ENCODE peak calls at places on chromosome 13, in seven cellular contexts. K is right cardiac atrium, G is iPS DF 6.9, X is left ventricle myocardium inferior, L is adrenal gland, D is H9, Q is HCT116. P is an unnamed sample. For H3K4me1, the result is how much of the 10 kb centered on the place peaks cover.

GRCh38 chr13:57611956-57612355 is 19.6 kb upstream of the PCDH17 start:
- DNase-seq in K (no peak), G (no peak), X (no peak), L (no peak), D (no peak), Q (no peak), P (no peak)

GRCh38 chr13:56975647-56976046 is 165.1 kb upstream of the PRR20A start:
- DNase-seq in K (no peak), G (no peak), X (no peak), L (no peak), D (peak), Q (no peak), P (no peak)

GRCh38 chr13:28423010-28423409 is 71.9 kb downstream of the FLT1 start:
- DNase-seq in K (peak), G (no peak), X (peak), L (peak), D (no peak), Q (no peak), P (no peak)

GRCh38 chr13:96093296-96094006 is 3.5 kb downstream of the HS6ST3 start:
- DNase-seq in K (no peak), G (no peak), X (no peak), L (no peak), D (no peak), Q (no peak), P (no peak)

GRCh38 chr13:21556051-21556450 is 47.9 kb downstream of the MICU2 start:
- DNase-seq in K (no peak), G (no peak), X (no peak), L (no peak), D (no peak), Q (no peak), P (peak)

GRCh38 chr13:99614465-99614885 is 113.2 kb downstream of the TM9SF2 start:
- DNase-seq in K (no peak), G (no peak), X (no peak), L (no peak), D (peak), Q (no peak), P (no peak)

GRCh38 chr13:61286148-61286745 is 129.4 kb downstream of the PCDH20 start:
- DNase-seq in K (no peak), G (peak), X (no peak), L (no peak), D (peak), Q (peak), P (no peak)

GRCh38 chr13:91557328-91557727 is 158.9 kb downstream of the GPC5 start:
- DNase-seq in K (no peak), G (no peak), X (no peak), L (no peak), D (no peak), Q (no peak), P (no peak)

GRCh38 chr13:31908696-31909386 is 122.7 kb upstream of the FRY start:
- DNase-seq in K (no peak), G (no peak), X (no peak), L (no peak), D (no peak), Q (no peak), P (no peak)

GRCh38 chr13:109976206-109976997 is 190.0 kb upstream of the IRS2 start:
- DNase-seq in K (peak), G (no peak), X (no peak), L (no peak), D (no peak), Q (no peak), P (no peak)

GRCh38 chr13:89609318-89609717 is 1738.2 kb upstream of the MIR17HG start:
- DNase-seq in K (no peak), G (no peak), X (no peak), L (no peak), D (no peak), Q (no peak), P (no peak)

GRCh38 chr13:31951215-31951678 is 80.3 kb upstream of the FRY start:
- DNase-seq in K (peak), G (no peak), X (peak), L (peak), D (no peak), Q (no peak), P (peak)

GRCh38 chr13:50845211-50845610 is 1.7 kb upstream of the DLEU7 start:
- DNase-seq in K (no peak), G (no peak), X (no peak), L (no peak), D (no peak), Q (no peak), P (no peak)

GRCh38 chr13:60334310-60334709 is 62.7 kb upstream of the TDRD3 start:
- DNase-seq in K (no peak), G (no peak), X (no peak), L (no peak), D (no peak), Q (no peak), P (no peak)

GRCh38 chr13:42333613-42334328 is 61.8 kb downstream of the AKAP11 start:
- DNase-seq in K (no peak), G (peak), X (no peak), L (no peak), D (peak), Q (no peak), P (peak)

GRCh38 chr13:99371956-99372355 is 64.8 kb upstream of the GPR183 start:
- DNase-seq in K (no peak), G (no peak), X (no peak), L (no peak), D (no peak), Q (no peak), P (no peak)

GRCh38 chr13:113083402-113084061 is 22.1 kb upstream of the F7 start:
- DNase-seq in K (peak), G (no peak), X (peak), L (no peak), D (no peak), Q (peak), P (peak)

GRCh38 chr13:23642110-23642509 is 71.9 kb downstream of the TNFRSF19 start:
- DNase-seq in K (no peak), G (no peak), X (no peak), L (no peak), D (no peak), Q (no peak), P (no peak)

GRCh38 chr13:105231579-105231978 is 1303.9 kb downstream of the EFNB2 start:
- DNase-seq in K (no peak), G (no peak), X (no peak), L (no peak), D (no peak), Q (no peak), P (no peak)

GRCh38 chr13:26584713-26585112 is 27.2 kb downstream of the WASF3 start:
- DNase-seq in K (no peak), G (no peak), X (no peak), L (peak), D (no peak), Q (no peak), P (peak)
- H3K4me1 ChIP-seq in K (under half), G (under half), X (under half), L (under half), D (under half), Q (under half), P (under half)

DNA sequence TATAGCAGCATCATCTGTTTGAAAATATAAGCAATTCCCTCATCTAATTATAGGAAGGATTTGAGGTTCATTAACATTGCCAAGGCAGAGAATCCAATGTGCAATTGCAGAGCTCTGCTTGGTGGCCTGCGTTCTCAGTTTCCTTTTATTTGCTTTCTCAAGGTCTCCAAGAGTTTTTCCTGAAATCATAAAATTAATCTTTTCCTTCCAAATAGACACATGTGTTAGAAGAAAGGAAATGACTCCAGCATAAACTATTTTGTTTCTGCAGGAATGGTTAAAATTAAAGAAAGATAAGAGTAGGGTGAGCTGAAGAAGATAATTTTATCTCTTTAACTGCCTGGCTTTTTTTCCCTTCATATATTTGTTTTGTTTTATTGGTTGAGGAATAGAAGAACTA is 241.8 kb downstream of the DACH1 start:
- DNase-seq in K (no peak), G (no peak), X (no peak), L (no peak), D (no peak), Q (no peak), P (peak)
- H3K27ac ChIP-seq in K (no peak), G (no peak), X (peak), L (no peak), D (no peak), Q (no peak), P (no peak)

GRCh38 chr13:82002693-82003092 is 1661.8 kb upstream of the SPRY2 start:
- DNase-seq in K (no peak), G (no peak), X (no peak), L (no peak), D (no peak), Q (no peak), P (no peak)
- H3K4me1 ChIP-seq in K (under half), G (under half), X (under half), L (under half), D (under half), Q (under half), P (under half)

DNA sequence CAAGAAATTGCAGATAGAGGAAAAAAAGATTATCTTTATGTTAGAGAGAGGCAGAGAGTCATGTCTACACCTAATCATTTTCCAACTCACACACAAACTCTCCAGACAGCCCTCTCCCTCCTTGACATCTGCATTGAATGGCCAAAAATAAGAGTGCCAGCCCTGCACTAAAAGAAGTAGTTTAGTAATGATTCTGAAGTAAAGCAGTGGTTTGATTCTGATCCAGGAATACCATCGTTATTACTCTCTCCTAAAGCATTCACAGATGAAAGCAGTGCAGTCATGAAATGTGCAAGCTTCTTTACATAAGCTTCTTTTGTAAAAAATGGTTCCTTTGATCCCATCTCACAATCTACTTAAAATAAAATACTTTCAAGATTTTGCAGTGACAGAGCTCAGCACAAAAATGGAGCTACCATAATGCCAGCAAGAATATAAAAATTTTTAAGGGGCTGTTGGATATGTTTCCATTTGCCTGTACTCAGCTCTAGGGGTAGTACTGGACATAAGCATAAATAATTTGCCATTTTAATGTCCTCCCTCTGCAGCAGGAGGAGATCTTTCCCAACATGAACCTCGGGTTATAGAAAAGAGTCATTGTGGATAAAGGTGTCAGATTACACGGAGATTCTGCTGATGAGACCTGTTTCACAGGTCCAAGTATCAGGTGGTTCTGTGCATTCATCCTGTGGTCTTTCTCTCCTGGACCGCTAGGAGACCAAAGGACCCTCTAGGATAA is 406.3 kb downstream of the DCT start:
- DNase-seq in K (no peak), G (no peak), X (no peak), L (no peak), D (no peak), Q (no peak), P (peak)
- H3K27ac ChIP-seq in K (no peak), G (no peak), X (no peak), L (no peak), D (no peak), Q (no peak), P (no peak)

DNA sequence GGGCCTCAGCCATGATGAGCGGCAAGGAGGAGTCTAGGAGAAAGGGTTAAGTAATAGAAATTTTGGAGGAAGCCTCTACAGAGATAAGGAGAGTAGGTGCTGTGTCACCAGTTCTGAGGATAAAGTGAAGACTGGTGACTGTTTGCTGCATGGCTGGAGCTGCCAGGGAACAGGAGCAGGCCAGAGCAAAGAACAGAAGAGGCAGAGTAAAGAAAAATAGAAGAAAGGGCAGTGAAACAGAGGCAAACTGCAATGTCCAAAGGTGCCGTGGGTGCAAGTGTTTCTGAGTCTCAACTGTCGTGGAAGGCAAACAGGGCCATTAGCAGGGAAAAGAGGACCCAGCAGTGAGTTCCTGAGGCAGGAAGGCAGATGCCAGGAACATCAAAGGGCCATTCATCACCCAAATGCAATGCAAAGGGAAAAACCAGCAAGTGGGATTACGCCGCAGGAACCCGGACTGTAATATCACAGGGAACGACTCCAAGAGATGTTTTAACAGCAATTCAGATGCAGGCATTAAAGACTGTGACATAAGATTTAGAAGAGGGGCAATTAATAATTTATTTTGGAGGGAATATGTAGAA is 318.3 kb downstream of the FOXO1 start:
- DNase-seq in K (no peak), G (no peak), X (no peak), L (no peak), D (peak), Q (no peak), P (no peak)
- H3K4me1 ChIP-seq in K (under half), G (under half), X (under half), L (under half), D (under half), Q (under half), P (under half)

GRCh38 chr13:35916186-35916585 is 215.0 kb downstream of the DCLK1 start:
- DNase-seq in K (no peak), G (no peak), X (no peak), L (no peak), D (no peak), Q (no peak), P (no peak)

GRCh38 chr13:35920816-35921215 is 210.4 kb downstream of the DCLK1 start:
- DNase-seq in K (no peak), G (no peak), X (no peak), L (no peak), D (no peak), Q (no peak), P (no peak)

GRCh38 chr13:35914662-35915061 is 216.5 kb downstream of the DCLK1 start:
- DNase-seq in K (no peak), G (no peak), X (no peak), L (no peak), D (no peak), Q (no peak), P (no peak)

GRCh38 chr13:35917942-35918645 is 213.1 kb downstream of the DCLK1 start:
- DNase-seq in K (no peak), G (no peak), X (no peak), L (no peak), D (no peak), Q (no peak), P (no peak)

DNA sequence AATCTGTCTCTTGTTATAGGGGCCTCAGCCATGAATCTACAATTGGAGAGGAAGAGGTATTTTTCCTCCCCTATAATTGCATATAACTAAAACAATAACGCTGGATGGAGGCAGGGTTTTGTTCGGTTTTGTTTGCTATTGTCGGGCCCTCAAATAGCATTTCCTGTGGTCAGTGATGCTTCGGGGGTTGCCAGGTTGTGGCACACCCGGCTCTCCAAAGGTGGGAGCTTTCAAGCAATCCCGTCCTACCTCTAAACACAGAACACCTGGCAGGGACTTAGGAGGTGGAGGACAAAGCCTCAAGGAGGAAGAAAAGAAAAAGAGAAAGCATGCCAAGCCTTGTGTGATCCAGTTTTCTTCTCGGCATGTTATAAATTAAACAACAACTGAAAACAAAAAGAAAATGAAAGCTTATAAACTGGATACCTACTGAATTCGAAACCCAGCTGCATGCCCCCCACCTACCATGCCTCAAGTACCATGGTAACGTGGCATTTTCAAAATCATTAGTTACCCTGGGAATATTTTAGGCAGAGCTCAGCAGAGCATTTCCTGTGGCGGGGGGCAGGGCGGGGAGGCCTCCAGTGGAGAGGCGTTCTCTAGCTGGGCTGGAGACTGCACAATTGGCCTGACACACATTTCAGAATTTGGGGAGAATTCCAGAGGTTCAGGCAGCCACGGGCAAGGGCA is 213.8 kb downstream of the DCLK1 start:
- DNase-seq in K (no peak), G (no peak), X (no peak), L (no peak), D (no peak), Q (no peak), P (peak)
- H3K27ac ChIP-seq in K (no peak), G (no peak), X (peak), L (no peak), D (no peak), Q (no peak), P (no peak)

GRCh38 chr13:82655518-82655855 is 1226.8 kb downstream of the SLITRK1 start:
- DNase-seq in K (no peak), G (no peak), X (no peak), L (no peak), D (no peak), Q (no peak), P (peak)
- H3K4me1 ChIP-seq in K (under half), G (under half), X (under half), L (under half), D (under half), Q (under half), P (under half)

GRCh38 chr13:75329097-75329496 is 152.9 kb downstream of the TBC1D4 start:
- DNase-seq in K (no peak), G (no peak), X (no peak), L (no peak), D (no peak), Q (no peak), P (no peak)

GRCh38 chr13:75327132-75327505 is 154.8 kb downstream of the TBC1D4 start:
- DNase-seq in K (no peak), G (no peak), X (no peak), L (no peak), D (no peak), Q (no peak), P (no peak)

GRCh38 chr13:75331792-75332349 is 150.1 kb downstream of the TBC1D4 start:
- DNase-seq in K (no peak), G (no peak), X (no peak), L (no peak), D (no peak), Q (no peak), P (no peak)

GRCh38 chr13:75330770-75331169 is 151.2 kb downstream of the TBC1D4 start:
- DNase-seq in K (no peak), G (no peak), X (no peak), L (no peak), D (no peak), Q (no peak), P (no peak)

GRCh38 chr13:75329723-75330122 is 152.2 kb downstream of the TBC1D4 start:
- DNase-seq in K (no peak), G (no peak), X (no peak), L (no peak), D (no peak), Q (no peak), P (no peak)
- H3K27ac ChIP-seq in K (no peak), G (no peak), X (peak), L (no peak), D (no peak), Q (no peak), P (no peak)

GRCh38 chr13:46171223-46171622 is 10.8 kb downstream of the LCP1 start:
- DNase-seq in K (no peak), G (no peak), X (no peak), L (no peak), D (no peak), Q (no peak), P (no peak)

GRCh38 chr13:46171739-46172138 is 10.2 kb downstream of the LCP1 start:
- DNase-seq in K (no peak), G (no peak), X (no peak), L (no peak), D (no peak), Q (no peak), P (no peak)

GRCh38 chr13:46168818-46169217 is 13.2 kb downstream of the LCP1 start:
- DNase-seq in K (no peak), G (no peak), X (no peak), L (no peak), D (no peak), Q (no peak), P (no peak)

GRCh38 chr13:46170687-46171086 is 11.3 kb downstream of the LCP1 start:
- DNase-seq in K (no peak), G (no peak), X (no peak), L (no peak), D (no peak), Q (no peak), P (peak)

DNA sequence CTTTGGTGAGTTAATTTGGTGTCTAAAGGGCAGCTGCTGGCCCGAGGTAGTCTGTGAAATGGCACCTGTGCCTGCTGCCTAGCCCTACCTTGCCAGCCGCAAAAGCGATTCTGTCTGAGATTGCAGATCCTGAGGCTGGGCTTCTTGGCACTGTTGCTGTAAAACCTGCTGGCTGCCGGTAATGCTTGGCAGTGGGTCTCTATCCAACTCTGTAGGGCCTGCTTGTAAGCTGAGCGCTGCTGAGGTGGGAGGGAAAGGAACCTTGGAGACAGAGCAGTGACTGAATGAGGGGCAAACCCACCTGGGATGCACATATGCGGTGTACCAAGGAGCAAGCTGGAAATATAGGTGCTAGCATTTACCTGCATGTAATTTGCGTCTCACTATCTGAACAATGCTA is 11.7 kb downstream of the LCP1 start:
- DNase-seq in K (no peak), G (no peak), X (no peak), L (no peak), D (peak), Q (no peak), P (peak)
- H3K4me1 ChIP-seq in K (under half), G (under half), X (under half), L (under half), D (under half), Q (under half), P (under half)